ENCODE peak calls at places on chromosomes 6 and 20, in six cellular contexts. F is K562, B is mesendoderm, I is endothelial cell of umbilical vein, A is astrocyte, L is IMR-90. V is an unnamed sample.

GRCh38 chr6:99613705-99614429 is 7.2 kb downstream of the PRDM13 start:
- DNase-seq in F (no peak), B (peak), I (no peak), A (no peak), L (no peak), V (no peak)

GRCh38 chr20:62668441-62669027 is 26.2 kb downstream of the SLCO4A1 start:
- DNase-seq in F (peak), B (peak), I (peak), A (peak), L (peak), V (peak)

GRCh38 chr6:43946641-43947363 is 176.8 kb downstream of the VEGFA start:
- DNase-seq in F (peak), B (no peak), I (no peak), A (no peak), L (no peak), V (no peak)

GRCh38 chr20:17860306-17861197 is 108.0 kb downstream of the SNX5 start:
- DNase-seq in F (no peak), B (no peak), I (no peak), A (no peak), L (no peak), V (no peak)

GRCh38 chr6:15389759-15390723 is 144.2 kb downstream of the JARID2 start:
- DNase-seq in F (peak), B (peak), I (peak), A (peak), L (peak), V (no peak)

GRCh38 chr6:25477006-25477590 is 174.9 kb upstream of the SCGN start:
- DNase-seq in F (no peak), B (no peak), I (no peak), A (peak), L (peak), V (no peak)

GRCh38 chr6:166739655-166740318 is 112.7 kb upstream of the RPS6KA2 start:
- DNase-seq in F (no peak), B (no peak), I (no peak), A (no peak), L (no peak), V (no peak)

GRCh38 chr6:137661601-137662000 is 167.4 kb upstream of the OLIG3 start:
- DNase-seq in F (peak), B (peak), I (peak), A (no peak), L (peak), V (peak)

GRCh38 chr20:61525781-61526431 is 273.8 kb downstream of the CDH4 start:
- DNase-seq in F (peak), B (peak), I (no peak), A (peak), L (peak), V (no peak)

GRCh38 chr6:71290611-71291010 is 2.0 kb downstream of the OGFRL1 start:
- DNase-seq in F (no peak), B (no peak), I (no peak), A (no peak), L (no peak), V (no peak)

GRCh38 chr6:114747995-114748625 is 405.3 kb upstream of the HS3ST5 start:
- DNase-seq in F (peak), B (peak), I (peak), A (peak), L (peak), V (peak)

GRCh38 chr6:139882977-139883728 is 508.7 kb upstream of the CITED2 start:
- DNase-seq in F (no peak), B (peak), I (peak), A (peak), L (peak), V (no peak)

GRCh38 chr20:40519928-40520327 is 169.1 kb downstream of the MAFB start:
- DNase-seq in F (no peak), B (no peak), I (no peak), A (no peak), L (no peak), V (no peak)

GRCh38 chr6:35427851-35428321 is 24.3 kb upstream of the FANCE start:
- DNase-seq in F (no peak), B (no peak), I (peak), A (peak), L (peak), V (no peak)

GRCh38 chr20:47927385-47927851 is 142.1 kb upstream of the SULF2 start:
- DNase-seq in F (no peak), B (no peak), I (no peak), A (peak), L (peak), V (no peak)

GRCh38 chr20:18628330-18628941 is 40.6 kb downstream of the DTD1 start:
- DNase-seq in F (peak), B (peak), I (no peak), A (no peak), L (no peak), V (peak)

GRCh38 chr6:138410048-138410735 is 6.2 kb downstream of the HEBP2 start:
- DNase-seq in F (no peak), B (no peak), I (no peak), A (no peak), L (peak), V (no peak)

GRCh38 chr6:36980876-36981619 is 4.9 kb downstream of the MTCH1 start:
- DNase-seq in F (no peak), B (peak), I (no peak), A (no peak), L (no peak), V (no peak)

GRCh38 chr6:139472341-139473038 is 98.0 kb upstream of the CITED2 start:
- DNase-seq in F (no peak), B (no peak), I (no peak), A (peak), L (peak), V (no peak)

GRCh38 chr6:144063744-144064401 is 31.5 kb downstream of the SF3B5 start:
- DNase-seq in F (peak), B (peak), I (peak), A (no peak), L (no peak), V (peak)

GRCh38 chr20:62907377-62908317 is 18.7 kb downstream of the DIDO1 start:
- DNase-seq in F (peak), B (peak), I (no peak), A (no peak), L (peak), V (no peak)

GRCh38 chr20:37414636-37415035 is 68.7 kb downstream of the SRC start:
- DNase-seq in F (no peak), B (no peak), I (no peak), A (no peak), L (no peak), V (no peak)

GRCh38 chr6:24704468-24704867 is 14.5 kb downstream of the C6orf62 start:
- DNase-seq in F (no peak), B (no peak), I (no peak), A (no peak), L (no peak), V (no peak)

GRCh38 chr6:136012948-136013347 is 161.4 kb downstream of the PDE7B start:
- DNase-seq in F (no peak), B (no peak), I (no peak), A (no peak), L (peak), V (no peak)

GRCh38 chr6:167474725-167475124 is 149.8 kb downstream of the TTLL2 start:
- DNase-seq in F (no peak), B (no peak), I (no peak), A (no peak), L (no peak), V (no peak)

GRCh38 chr6:1313755-1314503 is 2.0 kb downstream of the FOXQ1 start:
- DNase-seq in F (no peak), B (peak), I (no peak), A (no peak), L (no peak), V (peak)

GRCh38 chr20:20491110-20491783 is 123.3 kb downstream of the INSM1 start:
- DNase-seq in F (no peak), B (no peak), I (peak), A (peak), L (peak), V (no peak)

GRCh38 chr6:101011165-101011564 is 130.0 kb upstream of the ASCC3 start:
- DNase-seq in F (no peak), B (no peak), I (no peak), A (no peak), L (no peak), V (peak)

GRCh38 chr6:31834367-31834703 is 6.8 kb downstream of the HSPA1B start:
- DNase-seq in F (peak), B (peak), I (no peak), A (peak), L (peak), V (peak)

GRCh38 chr6:32772656-32773055 is 9.3 kb upstream of the HLA-DQB2 start:
- DNase-seq in F (no peak), B (no peak), I (no peak), A (no peak), L (no peak), V (no peak)

GRCh38 chr6:37202788-37203491 is 33.0 kb downstream of the PIM1 start:
- DNase-seq in F (peak), B (no peak), I (peak), A (no peak), L (no peak), V (peak)

GRCh38 chr20:52684911-52685310 is 287.2 kb upstream of the TSHZ2 start:
- DNase-seq in F (no peak), B (no peak), I (no peak), A (no peak), L (no peak), V (no peak)

GRCh38 chr6:155154158-155154830 is 109.5 kb upstream of the CLDN20 start:
- DNase-seq in F (peak), B (peak), I (peak), A (peak), L (peak), V (peak)

GRCh38 chr6:30411515-30412207 is 66.7 kb downstream of the RPP21 start:
- DNase-seq in F (peak), B (peak), I (peak), A (peak), L (peak), V (peak)
- H3K9ac ChIP-seq in F (no peak), B (no peak), I (no peak), A (no peak), L (no peak), V (no peak)

DNA sequence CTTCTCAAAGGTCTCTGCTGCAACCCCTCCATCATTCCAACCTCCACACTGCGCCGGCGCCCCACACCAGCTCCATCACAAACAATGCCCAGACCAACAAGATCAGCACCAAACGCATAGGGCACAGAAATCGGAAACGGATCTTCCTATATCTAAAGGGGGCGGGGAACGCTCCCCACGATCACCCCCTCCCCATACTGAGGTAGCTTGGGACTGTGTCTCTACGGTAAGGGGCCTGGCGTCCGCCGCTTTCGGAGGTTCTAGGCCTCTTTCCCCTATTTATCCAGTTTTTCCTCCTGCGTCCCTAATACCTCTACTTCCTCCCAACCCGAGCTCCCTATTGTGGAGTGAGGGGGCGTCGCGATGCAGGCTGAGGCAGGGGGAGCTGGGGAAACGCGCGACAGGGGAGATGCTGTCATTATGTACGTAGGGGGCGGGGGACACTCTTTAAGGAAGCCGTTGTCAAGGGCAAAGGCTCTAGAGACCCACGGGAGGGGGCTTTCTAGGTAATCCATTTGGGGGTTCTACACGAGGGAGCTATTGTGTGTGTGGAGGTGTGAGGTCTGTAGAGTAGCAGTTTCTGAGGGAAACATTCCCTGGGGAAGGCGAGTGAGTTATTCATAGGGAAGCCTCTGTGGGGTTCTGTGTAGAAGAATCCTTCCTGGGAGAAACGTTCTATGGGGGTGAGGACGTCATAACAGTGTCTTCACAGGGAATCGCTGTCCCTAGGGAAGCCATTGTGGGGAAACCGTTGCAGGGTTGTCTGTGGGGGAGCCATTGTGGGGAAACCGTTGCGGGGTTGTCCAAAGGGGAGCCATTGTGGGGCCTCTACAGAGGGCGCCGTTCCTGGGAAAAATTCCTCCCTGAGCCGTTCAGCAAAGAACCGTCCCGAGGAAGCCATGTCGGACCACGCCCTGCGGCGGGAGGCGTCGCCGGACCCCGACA is 716 bp downstream of the DNAAF9 start:
- DNase-seq in F (peak), B (peak), I (peak), A (no peak), L (peak), V (peak)
- H3K4me3 ChIP-seq in F (peak), B (peak), I (peak), A (peak), L (peak), V (peak)

GRCh38 chr20:11711214-11711613 is 206.5 kb upstream of the BTBD3 start:
- DNase-seq in F (no peak), B (peak), I (no peak), A (no peak), L (no peak), V (no peak)
- H3K9ac ChIP-seq in F (no peak), B (no peak), I (no peak), A (no peak), L (no peak), V (no peak)

DNA sequence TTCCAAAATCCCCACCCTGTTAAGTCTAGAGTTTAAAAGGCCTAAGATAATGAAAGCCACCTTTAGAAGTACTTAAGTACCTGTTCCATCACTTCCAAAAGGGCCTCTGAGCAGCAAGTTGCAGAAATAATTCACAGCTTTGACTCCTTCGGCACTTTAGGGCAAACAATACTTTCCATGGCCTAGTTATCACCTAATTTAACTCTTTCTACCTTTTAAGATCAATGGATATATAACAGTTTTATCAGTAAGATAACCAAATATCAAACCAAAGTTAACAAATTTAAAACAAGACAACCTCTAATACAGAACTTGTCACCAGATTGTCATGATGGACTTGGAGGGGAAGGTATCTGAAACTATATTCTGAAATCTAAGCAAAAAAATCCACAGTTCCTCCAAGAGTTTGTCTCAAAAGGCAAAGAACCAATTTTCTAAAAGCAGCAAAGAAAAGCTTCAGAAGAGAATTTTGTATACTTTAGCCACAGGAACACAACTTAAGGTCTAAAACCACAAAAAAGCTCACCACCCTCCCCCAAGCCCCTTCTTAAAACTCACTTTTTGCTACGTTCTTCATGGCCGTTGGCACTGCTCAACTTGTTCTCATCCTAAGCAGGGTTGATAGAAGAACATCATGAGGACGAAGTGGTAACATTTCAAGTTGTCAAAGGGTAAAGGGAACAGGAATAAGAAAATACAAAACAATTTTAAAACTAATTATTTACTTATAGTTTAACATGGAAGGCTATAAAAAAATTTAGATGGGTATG is 3.5 kb downstream of the RBM39 start:
- DNase-seq in F (no peak), B (no peak), I (no peak), A (no peak), L (no peak), V (no peak)
- H3K4me3 ChIP-seq in F (no peak), B (no peak), I (no peak), A (peak), L (no peak), V (no peak)

DNA sequence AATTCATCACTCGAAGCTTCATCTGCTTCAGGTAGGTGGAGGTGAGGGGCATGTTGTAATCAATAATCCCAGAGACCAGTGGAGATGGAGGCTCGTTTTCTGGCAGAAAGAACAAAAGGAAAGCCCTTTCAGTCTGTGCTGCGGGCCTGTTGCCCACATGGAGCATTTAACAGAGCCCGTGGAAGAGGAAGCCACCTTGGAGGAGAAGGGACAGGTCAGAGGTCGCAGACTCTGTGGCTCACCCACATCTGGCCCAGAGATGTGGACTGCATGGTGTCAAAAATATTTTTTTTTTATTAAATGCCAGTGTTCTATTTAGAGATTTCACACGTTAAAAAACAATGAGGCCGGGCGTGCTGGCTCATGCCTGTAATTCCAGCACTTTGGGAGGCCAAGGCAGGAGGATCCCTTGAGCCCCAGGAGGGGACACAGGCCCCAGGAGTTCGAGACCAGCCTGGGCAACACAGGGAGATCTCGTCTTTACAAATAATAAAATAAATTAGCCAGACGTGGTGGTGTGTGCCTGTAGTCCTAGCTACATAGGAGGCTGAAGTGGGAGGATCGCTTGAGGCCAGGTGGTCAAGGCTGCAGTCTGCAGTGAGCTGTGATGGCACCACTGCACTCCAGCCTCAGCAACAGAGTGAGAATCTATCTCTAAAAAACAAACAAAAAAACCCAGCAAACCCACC is 73.6 kb downstream of the NOL4L start:
- DNase-seq in F (peak), B (no peak), I (no peak), A (no peak), L (no peak), V (no peak)
- H3K9ac ChIP-seq in F (peak), B (no peak), I (no peak), A (no peak), L (no peak), V (no peak)

DNA sequence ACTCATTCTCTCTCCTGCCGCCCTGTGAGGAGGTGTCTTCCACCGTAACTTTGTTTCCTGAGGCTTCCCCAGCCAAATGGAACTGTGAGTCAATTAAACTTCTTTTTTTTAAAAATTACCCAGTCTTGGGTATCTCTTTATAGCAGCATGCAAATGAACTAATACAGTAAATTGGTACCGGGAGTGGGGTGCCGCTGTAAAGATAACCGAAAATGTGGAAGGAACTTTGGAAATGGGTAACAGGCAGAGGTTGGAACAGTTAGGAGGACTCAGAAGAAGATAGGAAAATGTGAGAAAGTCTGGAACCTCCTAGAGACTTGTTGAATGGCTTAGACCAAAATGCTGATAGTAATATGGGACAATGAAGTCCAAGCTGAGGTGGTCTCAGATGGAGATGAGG is 55.8 kb downstream of the EPB41L2 start:
- DNase-seq in F (no peak), B (no peak), I (no peak), A (no peak), L (no peak), V (no peak)
- H3K4me3 ChIP-seq in F (no peak), B (no peak), I (no peak), A (no peak), L (no peak), V (no peak)

GRCh38 chr6:63317641-63318040 is 2.1 kb downstream of the LGSN start:
- DNase-seq in F (no peak), B (no peak), I (no peak), A (no peak), L (no peak), V (no peak)

GRCh38 chr6:63319911-63320310 is at the start of gene LGSN:
- DNase-seq in F (no peak), B (peak), I (no peak), A (no peak), L (no peak), V (no peak)

GRCh38 chr6:63316113-63316512 is 3.7 kb downstream of the LGSN start:
- DNase-seq in F (no peak), B (no peak), I (no peak), A (no peak), L (no peak), V (no peak)
- H3K9ac ChIP-seq in F (no peak), B (no peak), I (no peak), A (no peak), L (no peak), V (no peak)

GRCh38 chr20:2468581-2469407 is 1.8 kb downstream of the SNRPB start:
- DNase-seq in F (no peak), B (no peak), I (no peak), A (no peak), L (peak), V (no peak)
- H3K4me3 ChIP-seq in F (peak), B (peak), I (peak), A (peak), L (peak), V (no peak)

GRCh38 chr20:23920408-23920780 is 40.8 kb upstream of the CST5 start:
- DNase-seq in F (no peak), B (no peak), I (no peak), A (no peak), L (no peak), V (no peak)
- H3K9ac ChIP-seq in F (no peak), B (no peak), I (no peak), A (no peak), L (no peak), V (no peak)

GRCh38 chr6:5338177-5338960 is 77.1 kb downstream of the FARS2 start:
- DNase-seq in F (no peak), B (no peak), I (peak), A (no peak), L (no peak), V (no peak)
- H3K4me3 ChIP-seq in F (no peak), B (no peak), I (no peak), A (no peak), L (no peak), V (no peak)

V was measured in colonic mucosa.